ENCODE peak calls at places on chromosome 14, in seven cellular contexts. One of them, this sample, is unnamed.

GRCh38 chr14:104280085-104280901 is 141.9 kb downstream of the KIF26A start:
- DNase-seq in T1000: no peak
- DNase-seq in HT1080: no peak
- DNase-seq in small intestine: no peak
- DNase-seq in stimulated activated CD4-positive, alpha-beta T cell treated with anti-CD3 and anti-CD28 coated beads, Interleukin-1b, Interleukin-23, amount 100 ng/mL, for 1 hour: no peak
- DNase-seq in activated CD8-positive, alpha-beta memory T cell treated with anti-CD3 and anti-CD28 coated beads, Interleukin-2, amount 10 ng/mL, durations not matched to agents 7 days and 5 days: no peak
- DNase-seq in fibroblast of mammary gland: no peak
- DNase-seq in this sample: no peak

GRCh38 chr14:69573205-69573840 is 1.3 kb downstream of the CCDC177 start:
- DNase-seq in activated CD8-positive, alpha-beta memory T cell treated with anti-CD3 and anti-CD28 coated beads, Interleukin-2, amount 10 ng/mL, durations not matched to agents 7 days and 5 days: no peak
- DNase-seq in small intestine: no peak
- DNase-seq in HT1080: no peak
- DNase-seq in fibroblast of mammary gland: no peak
- DNase-seq in T1000: no peak
- DNase-seq in stimulated activated CD4-positive, alpha-beta T cell treated with anti-CD3 and anti-CD28 coated beads, Interleukin-1b, Interleukin-23, amount 100 ng/mL, for 1 hour: no peak
- DNase-seq in this sample: no peak

GRCh38 chr14:74821267-74821915 is 54.6 kb downstream of the PROX2 start:
- DNase-seq in stimulated activated CD4-positive, alpha-beta T cell treated with anti-CD3 and anti-CD28 coated beads, Interleukin-1b, Interleukin-23, amount 100 ng/mL, for 1 hour: no peak
- DNase-seq in HT1080: no peak
- DNase-seq in activated CD8-positive, alpha-beta memory T cell treated with anti-CD3 and anti-CD28 coated beads, Interleukin-2, amount 10 ng/mL, durations not matched to agents 7 days and 5 days: no peak
- DNase-seq in small intestine: no peak
- DNase-seq in fibroblast of mammary gland: no peak
- DNase-seq in T1000: no peak
- DNase-seq in this sample: no peak

GRCh38 chr14:52951730-52952481 is 1.1 kb upstream of the FERMT2 start:
- DNase-seq in fibroblast of mammary gland: peak
- DNase-seq in small intestine: no peak
- DNase-seq in stimulated activated CD4-positive, alpha-beta T cell treated with anti-CD3 and anti-CD28 coated beads, Interleukin-1b, Interleukin-23, amount 100 ng/mL, for 1 hour: no peak
- DNase-seq in HT1080: peak
- DNase-seq in T1000: peak
- DNase-seq in activated CD8-positive, alpha-beta memory T cell treated with anti-CD3 and anti-CD28 coated beads, Interleukin-2, amount 10 ng/mL, durations not matched to agents 7 days and 5 days: no peak
- DNase-seq in this sample: peak

GRCh38 chr14:68475802-68476201 is 317.1 kb downstream of the ZFP36L1 start:
- DNase-seq in small intestine: no peak
- DNase-seq in activated CD8-positive, alpha-beta memory T cell treated with anti-CD3 and anti-CD28 coated beads, Interleukin-2, amount 10 ng/mL, durations not matched to agents 7 days and 5 days: no peak
- DNase-seq in stimulated activated CD4-positive, alpha-beta T cell treated with anti-CD3 and anti-CD28 coated beads, Interleukin-1b, Interleukin-23, amount 100 ng/mL, for 1 hour: no peak
- DNase-seq in T1000: no peak
- DNase-seq in HT1080: no peak
- DNase-seq in fibroblast of mammary gland: no peak
- DNase-seq in this sample: no peak

GRCh38 chr14:24171422-24172260 is at the start of gene REC8:
- DNase-seq in activated CD8-positive, alpha-beta memory T cell treated with anti-CD3 and anti-CD28 coated beads, Interleukin-2, amount 10 ng/mL, durations not matched to agents 7 days and 5 days: peak
- DNase-seq in HT1080: no peak
- DNase-seq in small intestine: peak
- DNase-seq in fibroblast of mammary gland: peak
- DNase-seq in stimulated activated CD4-positive, alpha-beta T cell treated with anti-CD3 and anti-CD28 coated beads, Interleukin-1b, Interleukin-23, amount 100 ng/mL, for 1 hour: peak
- DNase-seq in T1000: no peak
- DNase-seq in this sample: no peak

GRCh38 chr14:68050177-68050576 is 230.6 kb downstream of the RAD51B start:
- DNase-seq in activated CD8-positive, alpha-beta memory T cell treated with anti-CD3 and anti-CD28 coated beads, Interleukin-2, amount 10 ng/mL, durations not matched to agents 7 days and 5 days: no peak
- DNase-seq in HT1080: no peak
- DNase-seq in stimulated activated CD4-positive, alpha-beta T cell treated with anti-CD3 and anti-CD28 coated beads, Interleukin-1b, Interleukin-23, amount 100 ng/mL, for 1 hour: no peak
- DNase-seq in small intestine: no peak
- DNase-seq in fibroblast of mammary gland: no peak
- DNase-seq in T1000: no peak
- DNase-seq in this sample: no peak

GRCh38 chr14:99737451-99737951 is 53.4 kb downstream of the CYP46A1 start:
- DNase-seq in T1000: peak
- DNase-seq in small intestine: peak
- DNase-seq in fibroblast of mammary gland: no peak
- DNase-seq in activated CD8-positive, alpha-beta memory T cell treated with anti-CD3 and anti-CD28 coated beads, Interleukin-2, amount 10 ng/mL, durations not matched to agents 7 days and 5 days: no peak
- DNase-seq in stimulated activated CD4-positive, alpha-beta T cell treated with anti-CD3 and anti-CD28 coated beads, Interleukin-1b, Interleukin-23, amount 100 ng/mL, for 1 hour: no peak
- DNase-seq in HT1080: no peak
- DNase-seq in this sample: no peak

GRCh38 chr14:47549886-47550285 is 125.5 kb downstream of the MDGA2 start:
- DNase-seq in stimulated activated CD4-positive, alpha-beta T cell treated with anti-CD3 and anti-CD28 coated beads, Interleukin-1b, Interleukin-23, amount 100 ng/mL, for 1 hour: no peak
- DNase-seq in fibroblast of mammary gland: no peak
- DNase-seq in small intestine: no peak
- DNase-seq in activated CD8-positive, alpha-beta memory T cell treated with anti-CD3 and anti-CD28 coated beads, Interleukin-2, amount 10 ng/mL, durations not matched to agents 7 days and 5 days: no peak
- DNase-seq in T1000: no peak
- DNase-seq in HT1080: no peak
- DNase-seq in this sample: no peak